ENCODE peak calls at places on chromosomes 2 and 18, in five cellular contexts. D, H, Q, P and M are unnamed samples.

GRCh38 chr18:79798346-79798998 is 734 bp downstream of the KCNG2 start:
- DNase-seq in P (no peak), D (no peak), H (no peak), Q (no peak), M (no peak)

GRCh38 chr2:61283443-61284160 is 121.6 kb downstream of the C2orf74 start:
- DNase-seq in Q (no peak), D (no peak), P (no peak), H (no peak), M (no peak)

GRCh38 chr2:143928613-143929012 is 591.3 kb downstream of the ZEB2 start:
- DNase-seq in D (no peak), H (no peak), Q (no peak), P (no peak), M (no peak)

GRCh38 chr2:8234757-8235374 is 447.0 kb upstream of the ID2 start:
- DNase-seq in Q (no peak), D (no peak), P (no peak), H (no peak), M (no peak)

GRCh38 chr2:158984554-158985207 is 16.2 kb downstream of the TANC1 start:
- DNase-seq in D (no peak), Q (no peak), H (no peak), P (peak), M (no peak)

GRCh38 chr2:19838616-19839015 is 63.2 kb downstream of the TTC32 start:
- DNase-seq in H (no peak), Q (no peak), P (no peak), D (no peak), M (no peak)

GRCh38 chr2:794554-795244 is 117.5 kb upstream of the TMEM18 start:
- DNase-seq in Q (no peak), D (no peak), P (no peak), H (no peak), M (no peak)

GRCh38 chr2:8475349-8476045 is 206.4 kb upstream of the ID2 start:
- DNase-seq in D (no peak), H (no peak), Q (peak), P (peak), M (no peak)

GRCh38 chr2:217934321-217935131 is 68.3 kb downstream of the TNS1 start:
- DNase-seq in P (peak), Q (peak), D (peak), H (peak), M (peak)

GRCh38 chr2:71952572-71953188 is 195.0 kb downstream of the CYP26B1 start:
- DNase-seq in D (peak), H (no peak), P (peak), Q (no peak), M (no peak)

GRCh38 chr2:23776021-23776420 is 150.9 kb downstream of the ATAD2B start:
- DNase-seq in D (no peak), Q (no peak), P (peak), H (no peak), M (no peak)

GRCh38 chr2:39243469-39244123 is at the start of gene CDKL4:
- DNase-seq in Q (no peak), H (no peak), D (no peak), P (no peak), M (no peak)

GRCh38 chr2:67838205-67838604 is 224.6 kb downstream of the C1D start:
- DNase-seq in P (no peak), Q (no peak), H (no peak), D (no peak), M (no peak)

GRCh38 chr2:226783885-226784284 is 15.7 kb downstream of the IRS1 start:
- DNase-seq in P (no peak), H (no peak), Q (no peak), D (no peak), M (no peak)

GRCh38 chr2:200944467-200945394 is 18.7 kb downstream of the ORC2 start:
- DNase-seq in D (peak), P (peak), H (peak), Q (no peak), M (peak)

GRCh38 chr2:230411484-230412368 is 4.3 kb upstream of the SP100 start:
- DNase-seq in Q (peak), D (peak), P (peak), H (peak), M (no peak)

GRCh38 chr2:157443090-157443489 is 799 bp downstream of the CYTIP start:
- DNase-seq in D (no peak), Q (no peak), P (no peak), H (no peak), M (no peak)

GRCh38 chr2:172561270-172561669 is 5.4 kb downstream of the PDK1 start:
- DNase-seq in P (no peak), D (no peak), H (no peak), Q (no peak), M (no peak)

GRCh38 chr2:221166283-221166682 is 405.8 kb downstream of the EPHA4 start:
- DNase-seq in H (peak), Q (no peak), P (no peak), D (no peak), M (peak)

GRCh38 chr18:45896991-45897390 is 70.1 kb downstream of the EPG5 start:
- DNase-seq in D (no peak), P (no peak), Q (no peak), H (no peak), M (no peak)

GRCh38 chr18:22734812-22735627 is 198.1 kb upstream of the RBBP8 start:
- DNase-seq in D (no peak), Q (no peak), H (peak), P (peak), M (no peak)

GRCh38 chr2:69298261-69298660 is 88.8 kb downstream of the GFPT1 start:
- DNase-seq in H (peak), Q (peak), P (peak), D (peak), M (peak)

GRCh38 chr18:75277629-75277966 is 67.0 kb downstream of the TSHZ1 start:
- DNase-seq in Q (no peak), H (no peak), D (no peak), P (no peak), M (no peak)

GRCh38 chr18:28973324-28973723 is 796.4 kb upstream of the CDH2 start:
- DNase-seq in P (no peak), Q (no peak), D (no peak), H (no peak), M (no peak)

GRCh38 chr2:154392256-154392655 is 306.2 kb upstream of the KCNJ3 start:
- DNase-seq in H (no peak), D (no peak), Q (no peak), P (no peak), M (no peak)

GRCh38 chr2:152336103-152336853 is 1.3 kb downstream of the FMNL2 start:
- DNase-seq in Q (peak), P (peak), D (peak), H (no peak), M (no peak)

GRCh38 chr2:99451686-99452085 is 38.1 kb downstream of the REV1 start:
- DNase-seq in D (no peak), Q (no peak), P (no peak), H (no peak), M (no peak)

GRCh38 chr2:108909917-108910515 is 79.0 kb downstream of the EDAR start:
- DNase-seq in Q (no peak), H (no peak), P (no peak), D (no peak), M (no peak)

GRCh38 chr18:45326505-45326904 is 288.8 kb upstream of the SLC14A2 start:
- DNase-seq in P (no peak), D (no peak), Q (no peak), H (no peak), M (no peak)

GRCh38 chr2:237058423-237058822 is 27.3 kb upstream of the COPS8 start:
- DNase-seq in D (no peak), H (no peak), P (no peak), Q (no peak), M (no peak)

GRCh38 chr2:96146151-96146880 is 1.1 kb upstream of the DUSP2 start:
- DNase-seq in Q (peak), D (no peak), H (no peak), P (peak), M (no peak)

GRCh38 chr2:232502901-232503791 is 15.5 kb upstream of the ECEL1 start:
- DNase-seq in H (no peak), D (peak), P (peak), Q (no peak), M (no peak)

GRCh38 chr2:156385242-156385641 is 50.9 kb upstream of the GPD2 start:
- DNase-seq in P (no peak), Q (no peak), H (no peak), D (no peak), M (no peak)

GRCh38 chr2:73839653-73840411 is 11.1 kb downstream of the STAMBP start:
- DNase-seq in P (no peak), D (no peak), H (no peak), Q (no peak), M (no peak)
- TF ChIP-seq CTCF in P (no peak), D (no peak), H (no peak), Q (no peak), M (no peak)

DNA sequence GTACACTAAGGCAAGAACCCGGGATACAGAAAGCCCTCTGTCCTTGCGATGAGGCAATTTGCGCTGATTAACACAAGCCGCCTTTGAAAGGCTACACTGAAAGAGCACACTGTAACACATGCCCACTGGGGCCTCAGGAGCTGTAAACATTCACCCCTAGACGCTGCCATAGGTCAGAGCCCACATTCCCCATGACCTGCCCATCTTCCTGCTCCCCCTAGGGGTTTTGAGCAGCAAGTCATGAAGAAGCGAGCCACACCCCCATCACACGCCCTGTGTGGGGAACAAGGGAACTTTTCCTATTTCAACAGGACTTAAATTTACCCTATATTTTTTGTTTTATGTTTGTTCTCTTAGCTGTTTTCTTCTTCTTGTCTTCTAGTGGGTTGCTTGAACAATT is 47.8 kb upstream of the SLC4A10 start:
- DNase-seq in P (peak), D (peak), Q (no peak), H (no peak), M (no peak)
- TF ChIP-seq CTCF in P (no peak), D (no peak), Q (no peak), H (peak), M (peak)

DNA sequence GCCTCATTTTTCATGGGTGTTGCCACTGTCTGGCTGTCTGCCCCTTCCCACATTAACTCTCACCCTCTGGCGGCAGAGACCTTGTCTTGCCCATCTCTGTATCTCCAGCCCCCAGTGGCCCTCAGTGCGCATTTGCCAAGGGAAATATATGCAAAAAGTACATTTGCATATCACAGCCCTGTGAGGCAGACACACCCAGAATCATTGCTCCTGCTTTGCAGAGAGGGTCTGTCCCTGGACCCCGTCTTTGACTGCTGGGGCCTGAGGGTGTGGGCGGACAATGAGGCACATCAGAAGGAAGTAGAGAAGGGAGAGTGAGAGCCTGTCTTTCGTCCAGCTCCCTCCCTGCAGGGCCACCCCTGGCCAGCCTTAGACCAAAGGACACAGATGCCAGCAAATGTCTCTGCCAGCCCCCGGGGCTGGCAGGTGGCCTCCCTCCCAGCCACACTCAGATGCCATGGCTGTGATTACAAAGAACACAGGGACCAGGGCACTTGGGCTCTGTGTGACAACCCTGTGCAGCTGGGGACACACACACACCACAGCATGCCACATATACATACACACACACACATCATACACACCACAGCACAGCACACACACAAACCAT is 516.2 kb upstream of the MYT1L start:
- DNase-seq in P (no peak), Q (no peak), H (no peak), D (no peak), M (no peak)
- TF ChIP-seq CTCF in P (no peak), Q (no peak), H (no peak), D (no peak), M (no peak)

DNA sequence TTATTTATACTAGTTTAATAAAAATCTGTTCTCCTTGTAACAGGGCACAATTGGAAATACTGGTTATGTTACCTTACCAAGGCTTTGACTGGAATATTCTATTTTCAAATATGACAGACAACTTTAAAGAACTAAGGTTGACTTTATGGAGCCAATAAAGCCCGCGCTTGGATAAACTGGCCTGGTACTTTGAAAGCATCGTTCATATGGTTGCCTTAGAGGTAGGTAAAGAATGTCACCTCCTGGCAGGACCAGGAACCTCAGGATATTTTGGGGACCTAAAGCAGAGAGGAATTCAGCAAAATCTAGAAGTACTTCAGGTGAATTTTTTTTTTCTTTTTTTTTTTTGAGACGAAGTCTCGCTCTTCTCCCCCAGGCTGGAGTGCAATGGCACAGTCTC is 71.2 kb upstream of the CREB1 start:
- DNase-seq in P (no peak), D (no peak), Q (no peak), H (no peak), M (no peak)
- TF ChIP-seq CTCF in P (peak), D (no peak), Q (no peak), H (no peak), M (no peak)